ENCODE peak calls at places on chromosomes 5 and 9, in seven cellular contexts. Q, J, W, I, X, D and R are unnamed samples.

GRCh38 chr9:84926793-84927192 is 257.3 kb downstream of the NTRK2 start:
- DNase-seq in X (no peak), J (no peak), D (no peak), W (no peak), Q (no peak), I (no peak), R (no peak)

GRCh38 chr5:55511010-55511409 is 23.8 kb downstream of the PLPP1 start:
- DNase-seq in W (no peak), X (no peak), I (no peak), D (no peak), J (no peak), Q (no peak), R (no peak)

GRCh38 chr5:180084638-180085561 is 13.3 kb upstream of the RNF130 start:
- DNase-seq in D (peak; percentile 96), X (peak; percentile 74), Q (no peak), J (no peak), W (no peak), I (no peak), R (peak; percentile 79)

GRCh38 chr5:172939045-172939444 is 20.2 kb upstream of the RPL26L1 start:
- DNase-seq in D (peak; percentile 40), I (no peak), Q (no peak), W (no peak), X (peak; percentile 7), J (no peak), R (no peak)

GRCh38 chr9:126607086-126607485 is 6.6 kb upstream of the LMX1B start:
- DNase-seq in Q (no peak), X (no peak), W (no peak), I (no peak), D (no peak), J (no peak), R (no peak)

GRCh38 chr9:70609542-70610286 is 195.3 kb upstream of the KLF9 start:
- DNase-seq in X (no peak), Q (peak; percentile 62), D (no peak), W (no peak), I (no peak), J (peak; percentile 98), R (no peak)

GRCh38 chr9:114386886-114387677 is 700 bp downstream of the AKNA start:
- DNase-seq in I (no peak), Q (peak; percentile 47), D (no peak), X (no peak), W (no peak), J (no peak), R (no peak)

GRCh38 chr9:129606161-129607025 is 14.5 kb downstream of the C9orf50 start:
- DNase-seq in W (no peak), I (no peak), D (no peak), X (no peak), Q (no peak), J (no peak), R (no peak)

GRCh38 chr5:109853362-109853761 is 163.6 kb downstream of the MAN2A1 start:
- DNase-seq in J (peak; percentile 49), I (no peak), Q (no peak), W (no peak), D (no peak), X (no peak), R (no peak)

GRCh38 chr5:111735829-111736228 is 21.2 kb downstream of the NREP start:
- DNase-seq in J (peak; percentile 90), X (no peak), D (no peak), Q (no peak), W (no peak), I (no peak), R (no peak)

GRCh38 chr9:113544001-113544340 is 80.4 kb downstream of the RGS3 start:
- DNase-seq in D (no peak), W (no peak), I (no peak), J (no peak), Q (no peak), X (no peak), R (no peak)

GRCh38 chr9:36276840-36277239 is 18.6 kb upstream of the GNE start:
- DNase-seq in X (no peak), I (no peak), J (peak; percentile 79), W (no peak), Q (peak; percentile 17), D (no peak), R (no peak)

GRCh38 chr5:27377626-27378025 is 339.2 kb upstream of the CDH9 start:
- DNase-seq in X (no peak), W (no peak), I (no peak), Q (no peak), D (no peak), J (no peak), R (no peak)

GRCh38 chr9:36154213-36154952 is 14.8 kb upstream of the CCIN start:
- DNase-seq in D (no peak), Q (peak; percentile 56), W (no peak), J (peak; percentile 56), X (no peak), I (no peak), R (no peak)

GRCh38 chr9:89482056-89482784 is 15.7 kb downstream of the SEMA4D start:
- DNase-seq in J (no peak), Q (no peak), I (no peak), D (no peak), X (no peak), W (no peak), R (no peak)

GRCh38 chr5:72266862-72267261 is 53.2 kb downstream of the MRPS27 start:
- DNase-seq in J (peak; percentile 41), I (no peak), Q (no peak), W (no peak), X (no peak), D (no peak), R (no peak)

GRCh38 chr5:116442095-116442534 is 132.5 kb downstream of the SEMA6A start:
- DNase-seq in I (no peak), X (peak; percentile 18), W (no peak), D (peak; percentile 86), J (peak; percentile 16), Q (no peak), R (no peak)

GRCh38 chr9:105673850-105674387 is 11.7 kb downstream of the TAL2 start:
- DNase-seq in I (no peak), W (no peak), J (no peak), X (no peak), Q (no peak), D (no peak), R (no peak)